ENCODE peak calls at places on chromosomes 1 and 21, in seven cellular contexts. One of them, this sample, is unnamed. For H3K4me1, the result is how much of the 10 kb centered on the place peaks cover.

GRCh38 chr21:17414766-17415165 is 98.1 kb upstream of the CXADR start:
- DNase-seq in mammary epithelial cell: no peak
- DNase-seq in neural progenitor cell: no peak
- DNase-seq in cardiac muscle cell: no peak
- DNase-seq in mucosa of descending colon: no peak
- DNase-seq in uterus: no peak
- DNase-seq in fibroblast of lung: no peak
- DNase-seq in this sample: no peak

GRCh38 chr1:3671371-3672180 is 19.3 kb downstream of the TP73 start:
- DNase-seq in mammary epithelial cell: no peak
- DNase-seq in neural progenitor cell: no peak
- DNase-seq in cardiac muscle cell: no peak
- DNase-seq in mucosa of descending colon: no peak
- DNase-seq in uterus: no peak
- DNase-seq in fibroblast of lung: no peak
- DNase-seq in this sample: no peak

GRCh38 chr1:199226163-199226562 is 587.3 kb downstream of the PTPRC start:
- DNase-seq in mammary epithelial cell: peak
- DNase-seq in neural progenitor cell: no peak
- DNase-seq in cardiac muscle cell: peak
- DNase-seq in mucosa of descending colon: no peak
- DNase-seq in uterus: no peak
- DNase-seq in fibroblast of lung: peak
- DNase-seq in this sample: no peak

GRCh38 chr1:200729863-200730262 is 8.8 kb upstream of the CAMSAP2 start:
- DNase-seq in mammary epithelial cell: no peak
- DNase-seq in neural progenitor cell: no peak
- DNase-seq in cardiac muscle cell: no peak
- DNase-seq in mucosa of descending colon: no peak
- DNase-seq in uterus: no peak
- DNase-seq in fibroblast of lung: no peak
- DNase-seq in this sample: no peak

GRCh38 chr21:26684866-26685265 is 111.8 kb upstream of the CYYR1 start:
- DNase-seq in mammary epithelial cell: no peak
- DNase-seq in neural progenitor cell: no peak
- DNase-seq in cardiac muscle cell: no peak
- DNase-seq in mucosa of descending colon: no peak
- DNase-seq in uterus: no peak
- DNase-seq in fibroblast of lung: no peak
- DNase-seq in this sample: no peak

GRCh38 chr1:211551628-211552465 is 27.1 kb downstream of the SLC30A1 start:
- DNase-seq in mammary epithelial cell: peak
- DNase-seq in neural progenitor cell: no peak
- DNase-seq in cardiac muscle cell: peak
- DNase-seq in mucosa of descending colon: no peak
- DNase-seq in uterus: no peak
- DNase-seq in fibroblast of lung: peak
- DNase-seq in this sample: no peak

GRCh38 chr1:41542196-41542955 is 57.9 kb upstream of the EDN2 start:
- DNase-seq in mammary epithelial cell: no peak
- DNase-seq in neural progenitor cell: no peak
- DNase-seq in cardiac muscle cell: no peak
- DNase-seq in mucosa of descending colon: no peak
- DNase-seq in uterus: peak
- DNase-seq in fibroblast of lung: no peak
- DNase-seq in this sample: no peak

GRCh38 chr1:64514197-64514765 is 44.4 kb downstream of the CACHD1 start:
- DNase-seq in mammary epithelial cell: peak
- DNase-seq in neural progenitor cell: no peak
- DNase-seq in cardiac muscle cell: peak
- DNase-seq in mucosa of descending colon: no peak
- DNase-seq in uterus: no peak
- DNase-seq in fibroblast of lung: peak
- DNase-seq in this sample: no peak

GRCh38 chr1:154840557-154841176 is 29.4 kb downstream of the KCNN3 start:
- DNase-seq in mammary epithelial cell: no peak
- DNase-seq in neural progenitor cell: no peak
- DNase-seq in cardiac muscle cell: peak
- DNase-seq in mucosa of descending colon: no peak
- DNase-seq in uterus: no peak
- DNase-seq in fibroblast of lung: peak
- DNase-seq in this sample: no peak

GRCh38 chr1:7470904-7471638 is 300.0 kb upstream of the VAMP3 start:
- DNase-seq in mammary epithelial cell: peak
- DNase-seq in neural progenitor cell: no peak
- DNase-seq in cardiac muscle cell: peak
- DNase-seq in mucosa of descending colon: peak
- DNase-seq in uterus: peak
- DNase-seq in fibroblast of lung: peak
- DNase-seq in this sample: peak

GRCh38 chr1:189131576-189131975 is 1346.1 kb downstream of the BRINP3 start:
- DNase-seq in mammary epithelial cell: no peak
- DNase-seq in neural progenitor cell: no peak
- DNase-seq in cardiac muscle cell: no peak
- DNase-seq in mucosa of descending colon: no peak
- DNase-seq in uterus: no peak
- DNase-seq in fibroblast of lung: peak
- DNase-seq in this sample: no peak
- H3K4me3 ChIP-seq in mammary epithelial cell: no peak
- H3K4me3 ChIP-seq in neural progenitor cell: no peak
- H3K4me3 ChIP-seq in cardiac muscle cell: no peak
- H3K4me3 ChIP-seq in mucosa of descending colon: no peak
- H3K4me3 ChIP-seq in uterus: no peak
- H3K4me3 ChIP-seq in fibroblast of lung: no peak
- H3K4me3 ChIP-seq in this sample: no peak

GRCh38 chr1:181015258-181015630 is 7.4 kb downstream of the STX6 start:
- DNase-seq in mammary epithelial cell: no peak
- DNase-seq in neural progenitor cell: no peak
- DNase-seq in cardiac muscle cell: no peak
- DNase-seq in mucosa of descending colon: no peak
- DNase-seq in uterus: no peak
- DNase-seq in fibroblast of lung: no peak
- DNase-seq in this sample: no peak

GRCh38 chr1:181013144-181013543 is 9.5 kb downstream of the STX6 start:
- DNase-seq in mammary epithelial cell: no peak
- DNase-seq in neural progenitor cell: no peak
- DNase-seq in cardiac muscle cell: peak
- DNase-seq in mucosa of descending colon: peak
- DNase-seq in uterus: no peak
- DNase-seq in fibroblast of lung: no peak
- DNase-seq in this sample: no peak

GRCh38 chr1:181018901-181019681 is 3.6 kb downstream of the STX6 start:
- DNase-seq in mammary epithelial cell: peak
- DNase-seq in neural progenitor cell: no peak
- DNase-seq in cardiac muscle cell: no peak
- DNase-seq in mucosa of descending colon: no peak
- DNase-seq in uterus: no peak
- DNase-seq in fibroblast of lung: no peak
- DNase-seq in this sample: no peak

GRCh38 chr1:181014431-181015257 is 8.0 kb downstream of the STX6 start:
- DNase-seq in mammary epithelial cell: no peak
- DNase-seq in neural progenitor cell: no peak
- DNase-seq in cardiac muscle cell: no peak
- DNase-seq in mucosa of descending colon: no peak
- DNase-seq in uterus: no peak
- DNase-seq in fibroblast of lung: no peak
- DNase-seq in this sample: no peak

DNA sequence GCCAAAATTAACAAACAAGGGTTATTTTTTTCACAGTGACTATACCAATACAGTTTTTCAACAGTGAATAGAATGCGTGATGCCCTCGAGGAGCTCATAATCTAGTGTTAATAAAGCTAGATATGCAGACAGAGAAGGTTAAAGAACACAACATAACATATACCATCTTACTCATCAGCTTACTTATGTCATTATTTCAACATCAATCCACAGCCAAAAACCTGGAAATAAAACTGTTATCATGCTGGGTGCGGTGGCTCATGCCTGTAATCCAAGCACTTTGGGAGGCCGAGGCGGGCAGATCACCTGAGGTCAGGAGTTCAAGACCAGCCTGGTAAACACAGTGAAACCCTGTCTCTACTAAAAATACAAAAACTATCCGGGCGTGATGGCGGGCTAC is 6.1 kb downstream of the STX6 start:
- DNase-seq in mammary epithelial cell: no peak
- DNase-seq in neural progenitor cell: no peak
- DNase-seq in cardiac muscle cell: no peak
- DNase-seq in mucosa of descending colon: no peak
- DNase-seq in uterus: no peak
- DNase-seq in fibroblast of lung: no peak
- DNase-seq in this sample: no peak
- H3K4me1 ChIP-seq in mammary epithelial cell: under half
- H3K4me1 ChIP-seq in neural progenitor cell: under half
- H3K4me1 ChIP-seq in cardiac muscle cell: under half
- H3K4me1 ChIP-seq in mucosa of descending colon: under half
- H3K4me1 ChIP-seq in uterus: under half
- H3K4me1 ChIP-seq in fibroblast of lung: under half
- H3K4me1 ChIP-seq in this sample: under half

GRCh38 chr1:100883963-100884362 is 10.7 kb downstream of the EXTL2 start:
- DNase-seq in mammary epithelial cell: peak
- DNase-seq in neural progenitor cell: no peak
- DNase-seq in cardiac muscle cell: peak
- DNase-seq in mucosa of descending colon: no peak
- DNase-seq in uterus: no peak
- DNase-seq in fibroblast of lung: peak
- DNase-seq in this sample: no peak
- TF ChIP-seq CTCF in mammary epithelial cell: no peak
- TF ChIP-seq CTCF in neural progenitor cell: no peak
- TF ChIP-seq CTCF in cardiac muscle cell: no peak
- TF ChIP-seq CTCF in mucosa of descending colon: no peak
- TF ChIP-seq CTCF in uterus: no peak
- TF ChIP-seq CTCF in fibroblast of lung: no peak
- TF ChIP-seq CTCF in this sample: no peak

GRCh38 chr1:116826818-116827606 is 72.8 kb downstream of the CD2 start:
- DNase-seq in mammary epithelial cell: peak
- DNase-seq in neural progenitor cell: no peak
- DNase-seq in cardiac muscle cell: peak
- DNase-seq in mucosa of descending colon: peak
- DNase-seq in uterus: no peak
- DNase-seq in fibroblast of lung: peak
- DNase-seq in this sample: no peak

GRCh38 chr1:116825400-116825734 is 71.1 kb downstream of the CD2 start:
- DNase-seq in mammary epithelial cell: no peak
- DNase-seq in neural progenitor cell: no peak
- DNase-seq in cardiac muscle cell: peak
- DNase-seq in mucosa of descending colon: peak
- DNase-seq in uterus: peak
- DNase-seq in fibroblast of lung: peak
- DNase-seq in this sample: peak

GRCh38 chr1:116827607-116828125 is 73.4 kb downstream of the CD2 start:
- DNase-seq in mammary epithelial cell: no peak
- DNase-seq in neural progenitor cell: no peak
- DNase-seq in cardiac muscle cell: no peak
- DNase-seq in mucosa of descending colon: no peak
- DNase-seq in uterus: no peak
- DNase-seq in fibroblast of lung: no peak
- DNase-seq in this sample: no peak

GRCh38 chr1:116825735-116826438 is 71.7 kb downstream of the CD2 start:
- DNase-seq in mammary epithelial cell: no peak
- DNase-seq in neural progenitor cell: no peak
- DNase-seq in cardiac muscle cell: no peak
- DNase-seq in mucosa of descending colon: peak
- DNase-seq in uterus: no peak
- DNase-seq in fibroblast of lung: no peak
- DNase-seq in this sample: peak

DNA sequence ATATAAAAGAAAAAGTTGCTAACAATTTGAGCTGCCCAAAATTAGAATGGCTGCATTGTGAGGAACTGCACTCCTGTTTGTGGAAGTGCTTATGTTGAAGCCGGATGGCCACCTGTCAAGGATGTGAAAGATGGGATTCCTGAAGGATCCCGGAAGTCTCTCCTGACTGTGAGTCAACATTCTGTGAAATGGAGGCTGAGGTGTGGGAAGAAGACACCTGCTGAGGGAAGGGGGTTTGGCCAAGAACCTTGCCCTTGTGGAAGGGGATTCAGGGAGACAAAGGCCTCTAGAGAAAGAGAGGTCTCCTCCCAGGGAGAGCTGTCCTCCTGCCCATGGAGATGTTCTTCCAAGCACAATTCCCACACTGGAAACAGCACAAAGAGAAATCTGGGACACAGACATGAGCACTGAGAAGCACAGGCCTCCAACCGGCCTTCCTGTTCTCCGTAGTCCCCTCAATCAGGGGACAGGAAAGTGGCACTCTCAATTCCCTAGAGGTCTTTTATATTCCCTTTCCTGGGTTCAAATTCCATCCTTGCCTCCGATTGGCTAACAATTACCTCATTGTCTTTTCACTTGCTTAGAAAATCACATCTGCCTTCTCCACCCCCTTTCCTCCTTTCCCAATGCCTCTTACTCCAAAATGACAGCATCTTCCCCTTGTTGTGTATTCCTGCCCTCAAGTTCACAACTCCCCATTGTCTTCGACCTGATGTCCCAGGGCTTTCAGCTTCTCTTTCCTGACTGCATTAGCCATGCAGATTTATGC is 70.6 kb downstream of the CD2 start:
- DNase-seq in mammary epithelial cell: no peak
- DNase-seq in neural progenitor cell: no peak
- DNase-seq in cardiac muscle cell: peak
- DNase-seq in mucosa of descending colon: no peak
- DNase-seq in uterus: no peak
- DNase-seq in fibroblast of lung: peak
- DNase-seq in this sample: no peak
- H3K4me3 ChIP-seq in mammary epithelial cell: no peak
- H3K4me3 ChIP-seq in neural progenitor cell: no peak
- H3K4me3 ChIP-seq in cardiac muscle cell: no peak
- H3K4me3 ChIP-seq in mucosa of descending colon: no peak
- H3K4me3 ChIP-seq in uterus: no peak
- H3K4me3 ChIP-seq in fibroblast of lung: no peak
- H3K4me3 ChIP-seq in this sample: no peak

GRCh38 chr1:167659876-167660275 is 29.8 kb downstream of the RCSD1 start:
- DNase-seq in mammary epithelial cell: no peak
- DNase-seq in neural progenitor cell: no peak
- DNase-seq in cardiac muscle cell: no peak
- DNase-seq in mucosa of descending colon: no peak
- DNase-seq in uterus: no peak
- DNase-seq in fibroblast of lung: no peak
- DNase-seq in this sample: no peak
- H3K4me1 ChIP-seq in mammary epithelial cell: under half
- H3K4me1 ChIP-seq in neural progenitor cell: under half
- H3K4me1 ChIP-seq in cardiac muscle cell: half or more
- H3K4me1 ChIP-seq in mucosa of descending colon: under half
- H3K4me1 ChIP-seq in uterus: under half
- H3K4me1 ChIP-seq in fibroblast of lung: under half
- H3K4me1 ChIP-seq in this sample: half or more

This sample was measured in heart left ventricle.